ENCODE peak calls at places on chromosome 20, in six cellular contexts. E is HCEC 1CT, Y is fibroblast of mammary gland, D is substantia nigra, O is naive B cell, F is cardiac fibroblast. X is an unnamed sample.
A peak's percentile ranks its signal among the peaks of the same experiment; 100 is the strongest.

GRCh38 chr20:956330-956951 is 40.3 kb upstream of the ANGPT4 start:
- DNase-seq in Y (peak; percentile 55), D (peak; percentile 57), E (peak; percentile 29), F (peak; percentile 66), O (peak; percentile 68), X (peak; percentile 36)

GRCh38 chr20:51160011-51160410 is 137.1 kb upstream of the KCNG1 start:
- DNase-seq in O (no peak), F (no peak), D (no peak), Y (no peak), E (no peak), X (no peak)

GRCh38 chr20:47992021-47992467 is 206.8 kb upstream of the SULF2 start:
- DNase-seq in Y (no peak), E (no peak), F (no peak), O (no peak), D (no peak), X (no peak)

GRCh38 chr20:35660122-35660937 is 4.4 kb downstream of the CPNE1 start:
- DNase-seq in O (no peak), F (no peak), E (no peak), Y (no peak), D (no peak), X (no peak)

GRCh38 chr20:57657537-57658446 is 37.6 kb upstream of the ZBP1 start:
- DNase-seq in O (no peak), E (no peak), D (peak; percentile 50), Y (no peak), F (no peak), X (no peak)

GRCh38 chr20:24095753-24096152 is 107.2 kb upstream of the GGTLC1 start:
- DNase-seq in O (no peak), Y (no peak), D (no peak), F (no peak), E (no peak), X (no peak)

GRCh38 chr20:51360451-51361230 is 181.9 kb downstream of the NFATC2 start:
- DNase-seq in Y (peak; percentile 100), F (peak; percentile 95), D (no peak), O (no peak), E (peak; percentile 100), X (no peak)

GRCh38 chr20:56540415-56540814 is 7.4 kb downstream of the FAM209B start:
- DNase-seq in Y (peak; percentile 13), D (no peak), F (no peak), O (no peak), E (peak; percentile 19), X (no peak)

GRCh38 chr20:31869942-31870702 is at the start of the genes DUSP15 and TTLL9:
- DNase-seq in F (no peak), Y (no peak), O (no peak), E (no peak), D (peak; percentile 79), X (peak; percentile 39)

GRCh38 chr20:5349448-5349847 is 32.7 kb upstream of the PROKR2 start:
- DNase-seq in Y (no peak), D (no peak), O (no peak), F (no peak), E (no peak), X (no peak)

GRCh38 chr20:61569836-61570235 is 317.8 kb downstream of the CDH4 start:
- DNase-seq in D (no peak), O (no peak), Y (no peak), E (no peak), F (no peak), X (no peak)

GRCh38 chr20:25726357-25726756 is 29.7 kb upstream of the ZNF337 start:
- DNase-seq in O (no peak), E (no peak), D (no peak), F (no peak), Y (no peak), X (no peak)

GRCh38 chr20:59039233-59039632 is 3.4 kb downstream of the PRELID3B start:
- DNase-seq in D (no peak), E (peak; percentile 30), F (no peak), Y (peak; percentile 55), O (no peak), X (no peak)

GRCh38 chr20:54668271-54669053 is 193.1 kb downstream of the DOK5 start:
- DNase-seq in O (no peak), D (no peak), F (peak; percentile 39), E (no peak), Y (peak; percentile 28), X (no peak)

GRCh38 chr20:62768815-62769287 is 27.4 kb upstream of the MRGBP start:
- DNase-seq in O (no peak), F (peak; percentile 91), D (no peak), E (no peak), Y (no peak), X (peak; percentile 31)

GRCh38 chr20:47847882-47848485 is 62.7 kb upstream of the SULF2 start:
- DNase-seq in D (no peak), Y (no peak), E (no peak), F (no peak), O (peak; percentile 5), X (no peak)

GRCh38 chr20:45878076-45878731 is 2.8 kb upstream of the ZSWIM1 start:
- DNase-seq in F (peak; percentile 48), E (no peak), O (no peak), D (no peak), Y (peak; percentile 44), X (no peak)

GRCh38 chr20:3228750-3229032 is 10.3 kb downstream of the SLC4A11 start:
- DNase-seq in D (no peak), Y (no peak), E (no peak), F (no peak), O (no peak), X (no peak)

GRCh38 chr20:14890713-14891112 is 553.3 kb upstream of the FLRT3 start:
- DNase-seq in D (no peak), Y (no peak), E (no peak), F (no peak), O (no peak), X (no peak)

GRCh38 chr20:63518351-63518861 is 2.2 kb upstream of the PPDPF start:
- DNase-seq in D (no peak), F (no peak), O (no peak), E (no peak), Y (no peak), X (no peak)

GRCh38 chr20:7841291-7841966 is 98.8 kb downstream of the HAO1 start:
- DNase-seq in F (peak; percentile 49), D (no peak), E (peak; percentile 91), Y (peak; percentile 85), O (no peak), X (no peak)

GRCh38 chr20:43583982-43584432 is 6.7 kb upstream of the IFT52 start:
- DNase-seq in F (peak; percentile 99), O (no peak), D (peak; percentile 57), Y (peak; percentile 99), E (peak; percentile 93), X (no peak)

GRCh38 chr20:18983796-18984195 is 170.2 kb downstream of the SCP2D1 start:
- DNase-seq in E (no peak), Y (no peak), F (no peak), D (no peak), O (no peak), X (no peak)